ENCODE peak calls at places on chromosomes 4 and X, in six cellular contexts. L, E, N, I, R and T are unnamed samples.
A peak's percentile ranks its signal among the peaks of the same experiment; 100 is the strongest.

GRCh38 chrX:77293331-77293995 is 153.7 kb upstream of the FGF16 start:
- DNase-seq in I (no peak), N (no peak), L (no peak), R (no peak), E (no peak), T (no peak)

GRCh38 chrX:65241059-65241721 is 264.9 kb upstream of the ZC4H2 start:
- DNase-seq in E (no peak), L (no peak), I (no peak), R (no peak), N (no peak), T (no peak)

GRCh38 chr4:94472056-94472826 is 20.5 kb downstream of the PDLIM5 start:
- DNase-seq in L (peak; percentile 57), I (no peak), R (no peak), E (no peak), N (no peak), T (no peak)

GRCh38 chrX:118226060-118226428 is 109.4 kb upstream of the KLHL13 start:
- DNase-seq in I (no peak), N (no peak), E (no peak), L (peak; percentile 3), R (no peak), T (no peak)

GRCh38 chr4:22695917-22696316 is 3.2 kb downstream of the GBA3 start:
- DNase-seq in N (no peak), I (no peak), R (no peak), E (no peak), L (no peak), T (no peak)

GRCh38 chrX:1086444-1087409 is 125.7 kb downstream of the CRLF2 start:
- DNase-seq in R (no peak), L (no peak), E (no peak), I (no peak), N (no peak), T (no peak)

GRCh38 chrX:57286507-57287251 is at the start of gene FAAH2:
- DNase-seq in R (peak; percentile 20), L (no peak), N (peak; percentile 8), E (no peak), I (no peak), T (no peak)

GRCh38 chr4:73086095-73086869 is 16.8 kb upstream of the COX18 start:
- DNase-seq in N (no peak), I (no peak), E (no peak), R (no peak), L (no peak), T (no peak)

GRCh38 chrX:106711375-106711774 is 15.1 kb upstream of the RNF128 start:
- DNase-seq in R (no peak), L (no peak), I (no peak), E (no peak), N (no peak), T (no peak)